ENCODE peak calls at places on chromosome 14, in five cellular contexts. L is NT2/D1, V is H1, U is HepG2, S is GM12878. K is an unnamed sample.

GRCh38 chr14:88166616-88167015 is 156.5 kb downstream of the KCNK10 start:
- DNase-seq in S (no peak), U (no peak), V (no peak), L (no peak), K (no peak)

GRCh38 chr14:42192659-42193425 is 586.2 kb downstream of the LRFN5 start:
- DNase-seq in L (no peak), U (no peak), S (no peak), V (no peak), K (no peak)

GRCh38 chr14:23123419-23123818 is 4.4 kb upstream of the CEBPE start:
- DNase-seq in L (no peak), V (no peak), S (no peak), U (no peak), K (no peak)

GRCh38 chr14:78156196-78156595 is 14.0 kb upstream of the NRXN3 start:
- DNase-seq in S (no peak), U (no peak), L (no peak), V (no peak), K (no peak)

GRCh38 chr14:94011795-94012194 is 14.3 kb upstream of the OTUB2 start:
- DNase-seq in V (no peak), U (no peak), L (no peak), S (no peak), K (no peak)

GRCh38 chr14:88831285-88831684 is 6.8 kb downstream of the TTC8 start:
- DNase-seq in U (no peak), L (no peak), V (no peak), S (no peak), K (no peak)

GRCh38 chr14:70779667-70780066 is 29.6 kb downstream of the MAP3K9 start:
- DNase-seq in V (no peak), S (no peak), U (no peak), L (no peak), K (no peak)

GRCh38 chr14:73025544-73025943 is 1.4 kb downstream of the ZFYVE1 start:
- DNase-seq in U (no peak), V (no peak), S (no peak), L (no peak), K (no peak)

GRCh38 chr14:58626441-58626840 is 11.3 kb upstream of the DACT1 start:
- DNase-seq in V (no peak), S (no peak), U (no peak), L (no peak), K (no peak)

GRCh38 chr14:69023035-69023434 is 43.9 kb upstream of the ACTN1 start:
- DNase-seq in U (no peak), L (no peak), V (no peak), S (no peak), K (no peak)

GRCh38 chr14:50944647-50945413 is 547 bp upstream of the PYGL start:
- DNase-seq in U (peak; percentile 94), V (no peak), S (no peak), L (no peak), K (peak; percentile 57)
- TF ChIP-seq SUZ12 in U (no peak), V (no peak), S (no peak), L (no peak), K (no peak)

GRCh38 chr14:99574099-99574880 is 29.7 kb downstream of the CCDC85C start:
- DNase-seq in L (peak; percentile 58), U (peak; percentile 73), S (no peak), V (no peak), K (peak; percentile 26)
- TF ChIP-seq SUZ12 in L (no peak), U (no peak), S (no peak), V (no peak), K (no peak)

DNA sequence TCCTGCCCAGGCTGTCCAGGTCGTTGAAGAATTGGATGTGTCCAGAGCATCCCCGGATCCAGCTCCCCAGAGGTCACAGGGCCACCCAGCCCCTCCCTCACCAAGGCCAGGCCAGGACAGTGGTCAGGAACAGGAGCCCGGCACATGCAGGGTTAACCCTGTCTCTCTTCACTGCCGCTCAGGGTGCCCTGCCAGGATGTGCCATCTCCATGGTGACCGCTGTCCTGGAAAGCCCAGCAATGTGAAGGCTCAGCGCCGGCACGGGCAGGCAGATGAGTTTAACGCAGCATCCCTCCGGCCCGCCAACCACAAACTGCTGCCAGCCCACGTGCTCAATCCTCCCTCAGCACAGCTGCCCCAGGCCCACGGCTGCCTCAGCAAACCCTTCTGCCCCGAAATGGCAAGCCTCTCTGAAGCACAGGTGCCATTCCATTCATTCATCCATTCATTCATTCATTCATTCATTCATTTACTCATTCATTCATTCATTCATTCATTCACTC is 4.4 kb downstream of the TMEM179 start:
- DNase-seq in U (no peak), V (no peak), L (no peak), S (no peak), K (no peak)
- TF ChIP-seq SUZ12 in U (no peak), V (no peak), L (no peak), S (no peak), K (no peak)

GRCh38 chr14:87065366-87065765 is 927.6 kb downstream of the GALC start:
- DNase-seq in V (no peak), S (no peak), U (no peak), L (no peak), K (no peak)
- TF ChIP-seq SUZ12 in V (no peak), S (no peak), U (no peak), L (no peak), K (no peak)

DNA sequence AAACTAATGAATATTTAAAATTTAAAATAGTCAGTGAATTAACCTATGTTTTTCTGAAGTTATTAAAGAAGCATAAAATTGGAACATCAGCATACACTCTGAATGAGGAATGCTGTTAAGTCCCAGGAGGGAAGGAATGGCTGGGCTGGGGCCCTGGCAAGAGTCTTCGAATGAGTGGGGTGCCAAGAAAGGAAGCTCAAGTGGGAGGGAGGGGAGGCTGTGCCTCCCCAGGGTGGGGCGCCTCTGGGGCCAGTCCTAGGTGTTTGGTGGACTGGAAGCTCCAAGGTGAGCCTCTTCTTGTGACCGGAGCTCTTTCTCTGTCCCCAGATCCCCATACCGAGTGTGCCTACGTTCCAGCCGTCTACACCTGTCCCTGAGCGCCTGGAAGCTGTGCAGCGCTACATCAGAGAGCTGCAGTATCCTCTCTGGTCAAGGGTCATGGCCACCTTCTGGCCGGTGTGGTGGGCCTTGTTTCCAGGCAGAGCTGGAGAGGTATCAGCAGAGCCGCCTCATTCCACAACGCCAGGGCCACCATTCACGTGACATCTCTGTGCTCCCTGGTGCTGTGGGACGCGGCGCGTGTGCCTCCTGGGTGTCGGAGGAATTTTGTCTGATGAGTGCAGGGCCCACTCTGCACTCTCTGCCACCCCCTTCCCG is 8.5 kb downstream of the VASH1 start:
- DNase-seq in S (no peak), V (peak; percentile 40), L (no peak), U (no peak), K (no peak)
- TF ChIP-seq SUZ12 in S (no peak), V (no peak), L (no peak), U (no peak), K (no peak)

DNA sequence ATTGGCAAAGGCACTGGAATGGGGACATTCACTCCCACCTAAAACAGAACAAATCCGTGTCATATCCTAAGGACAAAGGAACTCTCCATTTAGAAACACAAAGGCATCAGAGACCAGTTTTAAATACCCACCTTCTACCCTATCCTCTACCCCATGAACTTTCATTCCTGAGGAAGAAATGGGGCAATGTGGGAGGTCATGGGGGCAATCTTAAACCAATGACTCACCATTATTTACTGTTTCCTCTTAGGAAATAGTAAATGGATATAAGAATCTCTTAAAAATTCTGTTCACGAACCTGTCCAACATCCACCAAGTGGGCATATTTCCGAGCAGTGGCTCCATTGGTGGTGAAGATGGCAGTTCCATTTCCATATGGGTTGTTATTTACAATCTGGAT is 19.4 kb downstream of the ALDH6A1 start:
- DNase-seq in U (no peak), S (no peak), L (no peak), V (no peak), K (no peak)
- TF ChIP-seq SUZ12 in U (no peak), S (no peak), L (no peak), V (no peak), K (no peak)

DNA sequence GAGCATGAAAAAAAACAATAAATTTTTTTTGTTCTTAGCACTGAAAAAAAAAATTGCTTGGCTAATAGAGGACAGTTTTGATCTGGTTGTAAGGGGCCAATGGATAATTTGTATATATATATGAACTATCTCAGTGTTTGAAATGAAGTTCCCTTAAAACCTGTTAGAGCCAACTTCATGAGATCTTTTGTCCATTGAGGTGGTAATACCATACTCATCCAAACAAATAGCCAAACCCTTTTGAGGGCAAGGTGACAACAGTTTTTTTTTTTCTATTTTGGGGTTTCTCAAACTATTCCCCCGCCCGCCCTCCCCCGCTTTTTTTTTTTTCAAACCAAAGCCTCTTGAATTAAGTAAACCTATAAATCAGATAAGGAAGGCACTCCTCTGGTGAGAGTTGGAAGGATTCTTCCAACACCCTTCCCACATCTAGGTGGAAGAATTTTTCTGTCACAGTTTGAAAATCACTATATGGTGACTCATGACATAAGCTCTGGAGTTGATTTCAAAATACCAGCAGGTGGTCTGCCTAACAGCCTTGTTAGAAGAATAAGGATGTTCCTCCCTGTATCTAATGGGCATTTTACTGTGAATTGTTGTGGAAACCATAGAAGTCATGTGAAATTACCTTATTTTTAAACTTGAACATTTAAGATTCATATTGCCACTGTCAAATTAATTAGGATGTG is 10.2 kb downstream of the ARHGAP5 start:
- DNase-seq in V (no peak), U (peak; percentile 73), L (no peak), S (no peak), K (peak; percentile 32)
- TF ChIP-seq SUZ12 in V (no peak), U (no peak), L (no peak), S (no peak), K (no peak)

GRCh38 chr14:29042546-29042945 is 276.0 kb downstream of the FOXG1 start:
- DNase-seq in U (no peak), S (no peak), V (no peak), L (no peak), K (no peak)

GRCh38 chr14:29035129-29035528 is 268.5 kb downstream of the FOXG1 start:
- DNase-seq in L (no peak), U (no peak), V (no peak), S (no peak), K (no peak)

GRCh38 chr14:29039171-29039570 is 272.6 kb downstream of the FOXG1 start:
- DNase-seq in S (no peak), L (no peak), V (no peak), U (no peak), K (no peak)

DNA sequence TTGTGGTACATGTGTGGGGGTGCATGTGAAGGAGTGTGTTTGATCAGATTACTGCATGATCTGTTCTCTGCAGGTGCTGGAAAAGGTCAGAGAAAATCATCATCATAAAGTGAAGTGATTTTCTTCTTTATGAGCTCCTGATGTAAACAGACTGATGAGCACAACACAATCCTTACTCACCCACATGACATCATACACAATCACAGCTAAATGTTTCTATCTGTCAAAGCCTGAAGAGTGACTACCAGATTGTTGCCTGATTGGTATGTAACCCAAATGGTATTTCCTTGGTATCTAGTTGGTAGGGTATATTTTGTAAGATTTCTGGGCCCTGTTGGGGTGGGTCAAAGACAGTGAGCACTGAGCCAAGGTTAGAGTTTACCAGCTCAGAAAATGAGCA is 270.8 kb downstream of the FOXG1 start:
- DNase-seq in L (no peak), V (no peak), U (no peak), S (no peak), K (no peak)
- TF ChIP-seq SUZ12 in L (no peak), V (no peak), U (no peak), S (no peak), K (no peak)

GRCh38 chr14:50127802-50128201 is 11.4 kb upstream of the VCPKMT start:
- DNase-seq in V (no peak), S (no peak), U (no peak), L (no peak), K (no peak)

GRCh38 chr14:50121506-50121905 is 5.1 kb upstream of the VCPKMT start:
- DNase-seq in U (no peak), L (no peak), V (no peak), S (no peak), K (no peak)

GRCh38 chr14:50122291-50122690 is 5.9 kb upstream of the VCPKMT start:
- DNase-seq in V (no peak), L (no peak), S (no peak), U (no peak), K (no peak)

GRCh38 chr14:50117456-50117855 is 1.1 kb upstream of the VCPKMT start:
- DNase-seq in S (no peak), U (no peak), L (no peak), V (no peak), K (no peak)

GRCh38 chr14:50123062-50123461 is 6.7 kb upstream of the VCPKMT start:
- DNase-seq in S (no peak), V (no peak), L (no peak), U (no peak), K (no peak)
- TF ChIP-seq SUZ12 in S (no peak), V (no peak), L (no peak), U (no peak), K (no peak)

K was measured in HEK293T.